ENCODE peak calls at places on chromosome 5, in five cellular contexts. One of them, this sample, is unnamed.

GRCh38 chr5:29780401-29780800 is 1413.1 kb upstream of the CDH6 start:
- DNase-seq in SK-MEL-5: peak
- DNase-seq in dermis microvascular lymphatic vessel endothelial cell: no peak
- DNase-seq in PC-3: peak
- DNase-seq in EL: no peak
- DNase-seq in this sample: no peak

GRCh38 chr5:179143446-179143845 is 83.3 kb downstream of the ZNF354C start:
- DNase-seq in EL: peak
- DNase-seq in PC-3: no peak
- DNase-seq in dermis microvascular lymphatic vessel endothelial cell: no peak
- DNase-seq in SK-MEL-5: peak
- DNase-seq in this sample: peak

GRCh38 chr5:111757582-111758283 is 739 bp upstream of the NREP start:
- DNase-seq in PC-3: peak
- DNase-seq in EL: peak
- DNase-seq in dermis microvascular lymphatic vessel endothelial cell: peak
- DNase-seq in SK-MEL-5: peak
- DNase-seq in this sample: peak

GRCh38 chr5:102778478-102778877 is 23.4 kb downstream of the PAM start:
- DNase-seq in EL: peak
- DNase-seq in PC-3: peak
- DNase-seq in dermis microvascular lymphatic vessel endothelial cell: peak
- DNase-seq in SK-MEL-5: no peak
- DNase-seq in this sample: peak

GRCh38 chr5:72988769-72989168 is 32.9 kb downstream of the FCHO2 start:
- DNase-seq in dermis microvascular lymphatic vessel endothelial cell: peak
- DNase-seq in EL: peak
- DNase-seq in SK-MEL-5: no peak
- DNase-seq in PC-3: no peak
- DNase-seq in this sample: peak

GRCh38 chr5:4339949-4340348 is 744.3 kb downstream of the IRX1 start:
- DNase-seq in PC-3: no peak
- DNase-seq in dermis microvascular lymphatic vessel endothelial cell: no peak
- DNase-seq in EL: no peak
- DNase-seq in SK-MEL-5: no peak
- DNase-seq in this sample: no peak

GRCh38 chr5:98843481-98843880 is 70.0 kb downstream of the RGMB start:
- DNase-seq in PC-3: no peak
- DNase-seq in EL: no peak
- DNase-seq in SK-MEL-5: no peak
- DNase-seq in dermis microvascular lymphatic vessel endothelial cell: no peak
- DNase-seq in this sample: no peak

GRCh38 chr5:150562832-150563231 is 54.9 kb downstream of the NDST1 start:
- DNase-seq in EL: peak
- DNase-seq in SK-MEL-5: peak
- DNase-seq in dermis microvascular lymphatic vessel endothelial cell: peak
- DNase-seq in PC-3: peak
- DNase-seq in this sample: peak

GRCh38 chr5:158698768-158699167 is 400.9 kb downstream of the EBF1 start:
- DNase-seq in EL: no peak
- DNase-seq in dermis microvascular lymphatic vessel endothelial cell: no peak
- DNase-seq in PC-3: no peak
- DNase-seq in SK-MEL-5: no peak
- DNase-seq in this sample: no peak

GRCh38 chr5:91307023-91307422 is 76.1 kb downstream of the ARRDC3 start:
- DNase-seq in PC-3: no peak
- DNase-seq in SK-MEL-5: no peak
- DNase-seq in EL: peak
- DNase-seq in dermis microvascular lymphatic vessel endothelial cell: no peak
- DNase-seq in this sample: no peak

GRCh38 chr5:135386886-135387628 is 12.0 kb downstream of the MACROH2A1 start:
- DNase-seq in SK-MEL-5: no peak
- DNase-seq in EL: peak
- DNase-seq in PC-3: peak
- DNase-seq in dermis microvascular lymphatic vessel endothelial cell: no peak
- DNase-seq in this sample: peak

GRCh38 chr5:1754531-1755220 is 45.0 kb downstream of the MRPL36 start:
- DNase-seq in PC-3: no peak
- DNase-seq in SK-MEL-5: no peak
- DNase-seq in dermis microvascular lymphatic vessel endothelial cell: no peak
- DNase-seq in EL: no peak
- DNase-seq in this sample: no peak

GRCh38 chr5:146680846-146681585 is 165.0 kb upstream of the GPR151 start:
- DNase-seq in SK-MEL-5: no peak
- DNase-seq in PC-3: no peak
- DNase-seq in dermis microvascular lymphatic vessel endothelial cell: no peak
- DNase-seq in EL: peak
- DNase-seq in this sample: no peak

GRCh38 chr5:111932628-111933027 is 175.6 kb upstream of the NREP start:
- DNase-seq in PC-3: peak
- DNase-seq in SK-MEL-5: no peak
- DNase-seq in dermis microvascular lymphatic vessel endothelial cell: no peak
- DNase-seq in EL: peak
- DNase-seq in this sample: peak

GRCh38 chr5:56651893-56652292 is 163.5 kb upstream of the MAP3K1 start:
- DNase-seq in dermis microvascular lymphatic vessel endothelial cell: no peak
- DNase-seq in SK-MEL-5: no peak
- DNase-seq in EL: no peak
- DNase-seq in PC-3: no peak
- DNase-seq in this sample: no peak

GRCh38 chr5:1883120-1883924 is 597 bp upstream of the IRX4 start:
- DNase-seq in EL: no peak
- DNase-seq in PC-3: peak
- DNase-seq in dermis microvascular lymphatic vessel endothelial cell: no peak
- DNase-seq in SK-MEL-5: no peak
- DNase-seq in this sample: no peak

GRCh38 chr5:155978805-155979204 is 348.2 kb upstream of the SGCD start:
- DNase-seq in PC-3: no peak
- DNase-seq in SK-MEL-5: no peak
- DNase-seq in dermis microvascular lymphatic vessel endothelial cell: no peak
- DNase-seq in EL: no peak
- DNase-seq in this sample: no peak

GRCh38 chr5:132473608-132474007 is 17.0 kb downstream of the IRF1 start:
- DNase-seq in SK-MEL-5: no peak
- DNase-seq in EL: no peak
- DNase-seq in dermis microvascular lymphatic vessel endothelial cell: no peak
- DNase-seq in PC-3: no peak
- DNase-seq in this sample: no peak

GRCh38 chr5:17343675-17344074 is 126.2 kb downstream of the BASP1 start:
- DNase-seq in dermis microvascular lymphatic vessel endothelial cell: no peak
- DNase-seq in SK-MEL-5: peak
- DNase-seq in PC-3: peak
- DNase-seq in EL: peak
- DNase-seq in this sample: peak

GRCh38 chr5:9284781-9285307 is 261.0 kb downstream of the SEMA5A start:
- DNase-seq in SK-MEL-5: no peak
- DNase-seq in PC-3: no peak
- DNase-seq in dermis microvascular lymphatic vessel endothelial cell: no peak
- DNase-seq in EL: peak
- DNase-seq in this sample: peak

GRCh38 chr5:15105799-15106393 is 234.3 kb upstream of the ANKH start:
- DNase-seq in dermis microvascular lymphatic vessel endothelial cell: peak
- DNase-seq in EL: peak
- DNase-seq in PC-3: peak
- DNase-seq in SK-MEL-5: peak
- DNase-seq in this sample: peak

GRCh38 chr5:171307843-171308452 is 1.1 kb upstream of the TLX3 start:
- DNase-seq in EL: no peak
- DNase-seq in SK-MEL-5: no peak
- DNase-seq in PC-3: no peak
- DNase-seq in dermis microvascular lymphatic vessel endothelial cell: no peak
- DNase-seq in this sample: no peak

GRCh38 chr5:149405550-149406202 is 26.6 kb upstream of the IL17B start:
- DNase-seq in dermis microvascular lymphatic vessel endothelial cell: no peak
- DNase-seq in PC-3: no peak
- DNase-seq in SK-MEL-5: no peak
- DNase-seq in EL: peak
- DNase-seq in this sample: no peak

GRCh38 chr5:157802747-157803146 is 56.2 kb downstream of the CLINT1 start:
- DNase-seq in SK-MEL-5: no peak
- DNase-seq in EL: no peak
- DNase-seq in dermis microvascular lymphatic vessel endothelial cell: no peak
- DNase-seq in PC-3: no peak
- DNase-seq in this sample: no peak

GRCh38 chr5:81755320-81755719 is 4.4 kb upstream of the SSBP2 start:
- DNase-seq in SK-MEL-5: peak
- DNase-seq in dermis microvascular lymphatic vessel endothelial cell: no peak
- DNase-seq in PC-3: peak
- DNase-seq in EL: peak
- DNase-seq in this sample: peak

GRCh38 chr5:117690603-117691002 is 1116.0 kb upstream of the SEMA6A start:
- DNase-seq in EL: no peak
- DNase-seq in dermis microvascular lymphatic vessel endothelial cell: no peak
- DNase-seq in PC-3: no peak
- DNase-seq in SK-MEL-5: no peak
- DNase-seq in this sample: no peak

GRCh38 chr5:33032161-33033085 is 321.3 kb downstream of the NPR3 start:
- DNase-seq in SK-MEL-5: no peak
- DNase-seq in EL: no peak
- DNase-seq in dermis microvascular lymphatic vessel endothelial cell: no peak
- DNase-seq in PC-3: no peak
- DNase-seq in this sample: peak

GRCh38 chr5:127029513-127030258 is 672 bp downstream of the MARCHF3 start:
- DNase-seq in PC-3: peak
- DNase-seq in EL: peak
- DNase-seq in dermis microvascular lymphatic vessel endothelial cell: peak
- DNase-seq in SK-MEL-5: peak
- DNase-seq in this sample: peak

GRCh38 chr5:143796110-143796509 is 15.9 kb upstream of the HMHB1 start:
- DNase-seq in SK-MEL-5: no peak
- DNase-seq in EL: no peak
- DNase-seq in PC-3: no peak
- DNase-seq in dermis microvascular lymphatic vessel endothelial cell: no peak
- DNase-seq in this sample: no peak

GRCh38 chr5:133977858-133978257 is 9.4 kb upstream of the C5orf15 start:
- DNase-seq in SK-MEL-5: peak
- DNase-seq in EL: peak
- DNase-seq in dermis microvascular lymphatic vessel endothelial cell: no peak
- DNase-seq in PC-3: no peak
- DNase-seq in this sample: peak

GRCh38 chr5:98904786-98905185 is 24.0 kb downstream of the CHD1 start:
- DNase-seq in SK-MEL-5: peak
- DNase-seq in PC-3: peak
- DNase-seq in dermis microvascular lymphatic vessel endothelial cell: no peak
- DNase-seq in EL: peak
- DNase-seq in this sample: peak

GRCh38 chr5:103829585-103829984 is 267.0 kb upstream of the NUDT12 start:
- DNase-seq in EL: no peak
- DNase-seq in SK-MEL-5: peak
- DNase-seq in dermis microvascular lymphatic vessel endothelial cell: no peak
- DNase-seq in PC-3: peak
- DNase-seq in this sample: peak

GRCh38 chr5:169423580-169424278 is 122.8 kb upstream of the SLIT3 start:
- DNase-seq in SK-MEL-5: no peak
- DNase-seq in PC-3: peak
- DNase-seq in EL: no peak
- DNase-seq in dermis microvascular lymphatic vessel endothelial cell: no peak
- DNase-seq in this sample: peak

GRCh38 chr5:115583474-115583873 is 18.8 kb downstream of the TICAM2 start:
- DNase-seq in PC-3: peak
- DNase-seq in dermis microvascular lymphatic vessel endothelial cell: no peak
- DNase-seq in EL: peak
- DNase-seq in SK-MEL-5: no peak
- DNase-seq in this sample: peak

GRCh38 chr5:72503888-72504491 is 3.2 kb downstream of the ZNF366 start:
- DNase-seq in PC-3: peak
- DNase-seq in EL: peak
- DNase-seq in dermis microvascular lymphatic vessel endothelial cell: no peak
- DNase-seq in SK-MEL-5: no peak
- DNase-seq in this sample: peak

GRCh38 chr5:150616024-150616470 is 24.4 kb upstream of the SYNPO start:
- DNase-seq in dermis microvascular lymphatic vessel endothelial cell: peak
- DNase-seq in SK-MEL-5: no peak
- DNase-seq in PC-3: no peak
- DNase-seq in EL: no peak
- DNase-seq in this sample: peak

GRCh38 chr5:139684881-139685749 is 37.0 kb downstream of the CXXC5 start:
- DNase-seq in SK-MEL-5: no peak
- DNase-seq in dermis microvascular lymphatic vessel endothelial cell: no peak
- DNase-seq in EL: no peak
- DNase-seq in PC-3: no peak
- DNase-seq in this sample: no peak

This sample was measured in M059J.